ENCODE peak calls at places on chromosomes 13 and 19, in eight cellular contexts. G is activated CD4-positive, alpha-beta T cell treated with anti-CD3 and anti-CD28 coated beads, Interleukin-2, amount 50 U/mL, for 48 hours; Q is head of caudate nucleus; V is naive thymus-derived CD8-positive, alpha-beta T cell; I is sciatic nerve; B is uterus; M is cardiac muscle cell; C is heart left ventricle. S is an unnamed sample.

GRCh38 chr13:65882810-65883209 is 1347.3 kb downstream of the PCDH9 start:
- DNase-seq in G (no peak), Q (no peak), V (no peak), I (no peak), B (no peak), M (no peak), C (no peak), S (no peak)

GRCh38 chr19:18832331-18833140 is 777 bp downstream of the UPF1 start:
- DNase-seq in G (peak), Q (no peak), V (no peak), I (no peak), B (no peak), M (no peak), C (peak), S (no peak)

GRCh38 chr13:110712081-110712848 is 1.2 kb upstream of the ING1 start:
- DNase-seq in G (peak), Q (peak), V (peak), I (peak), B (peak), M (peak), C (peak), S (peak)

GRCh38 chr13:110106726-110107125 is 200.2 kb downstream of the COL4A1 start:
- DNase-seq in G (no peak), Q (no peak), V (no peak), I (no peak), B (peak), M (peak), C (no peak), S (peak)

GRCh38 chr13:92994056-92994455 is 232.6 kb upstream of the GPC6 start:
- DNase-seq in G (no peak), Q (no peak), V (no peak), I (no peak), B (no peak), M (peak), C (no peak), S (no peak)

GRCh38 chr13:74289130-74289529 is 154.9 kb upstream of the KLF12 start:
- DNase-seq in G (no peak), Q (no peak), V (no peak), I (no peak), B (no peak), M (no peak), C (no peak), S (no peak)

GRCh38 chr13:100828226-100828625 is 153.6 kb upstream of the TMTC4 start:
- DNase-seq in G (no peak), Q (no peak), V (no peak), I (no peak), B (no peak), M (peak), C (no peak), S (no peak)

GRCh38 chr19:15195987-15196682 is 4.7 kb downstream of the NOTCH3 start:
- DNase-seq in G (no peak), Q (no peak), V (no peak), I (peak), B (no peak), M (peak), C (no peak), S (no peak)

GRCh38 chr19:6091771-6092291 is 18.5 kb downstream of the RFX2 start:
- DNase-seq in G (no peak), Q (no peak), V (no peak), I (no peak), B (no peak), M (peak), C (no peak), S (no peak)

GRCh38 chr13:33296793-33297425 is 11.4 kb upstream of the STARD13 start:
- DNase-seq in G (no peak), Q (no peak), V (no peak), I (no peak), B (no peak), M (no peak), C (no peak), S (no peak)

GRCh38 chr19:31459430-31459829 is 110.2 kb upstream of the TSHZ3 start:
- DNase-seq in G (no peak), Q (no peak), V (no peak), I (no peak), B (no peak), M (no peak), C (no peak), S (no peak)

S was measured in sigmoid colon.